ENCODE peak calls at places on chromosomes 12 and 14, in seven cellular contexts. R is type B pancreatic cell, O is tibial artery, Y is colonic mucosa, W is GM12864, H is endothelial cell, X is fibroblast of lung. T is an unnamed sample.

GRCh38 chr12:65430571-65431306 is 152.3 kb downstream of the MSRB3 start:
- DNase-seq in R (no peak), O (no peak), Y (no peak), W (no peak), H (no peak), X (peak; percentile 42), T (no peak)

GRCh38 chr12:66409195-66409871 is 107.0 kb downstream of the HELB start:
- DNase-seq in R (no peak), O (no peak), Y (peak; percentile 33), W (peak; percentile 12), H (peak; percentile 46), X (peak; percentile 81), T (peak; percentile 29)

GRCh38 chr12:53195516-53196420 is 11.3 kb downstream of the ITGB7 start:
- DNase-seq in R (no peak), O (peak; percentile 52), Y (no peak), W (no peak), H (no peak), X (no peak), T (no peak)

GRCh38 chr12:122309564-122310121 is 43.3 kb upstream of the VPS33A start:
- DNase-seq in R (no peak), O (no peak), Y (no peak), W (no peak), H (no peak), X (no peak), T (no peak)

GRCh38 chr14:68147331-68147730 is 327.8 kb downstream of the RAD51B start:
- DNase-seq in R (no peak), O (no peak), Y (no peak), W (no peak), H (no peak), X (peak; percentile 57), T (no peak)

GRCh38 chr14:34937442-34937841 is 45.4 kb upstream of the SRP54 start:
- DNase-seq in R (no peak), O (no peak), Y (no peak), W (no peak), H (no peak), X (no peak), T (no peak)

GRCh38 chr12:123892853-123893252 is 79.8 kb downstream of the CCDC92 start:
- DNase-seq in R (no peak), O (no peak), Y (no peak), W (no peak), H (no peak), X (no peak), T (no peak)

GRCh38 chr12:8036366-8036765 is 3.9 kb downstream of the FOXJ2 start:
- DNase-seq in R (no peak), O (no peak), Y (no peak), W (no peak), H (no peak), X (no peak), T (no peak)

GRCh38 chr12:131137009-131137835 is 183.5 kb downstream of the ADGRD1 start:
- DNase-seq in R (no peak), O (no peak), Y (no peak), W (no peak), H (no peak), X (no peak), T (no peak)

GRCh38 chr14:103031956-103032355 is 25.4 kb downstream of the CDC42BPB start:
- DNase-seq in R (no peak), O (no peak), Y (peak; percentile 55), W (no peak), H (peak; percentile 29), X (no peak), T (no peak)

GRCh38 chr12:72134934-72135333 is 137.2 kb upstream of the TRHDE start:
- DNase-seq in R (no peak), O (no peak), Y (no peak), W (no peak), H (no peak), X (no peak), T (no peak)

GRCh38 chr12:122174155-122174845 is at the start of gene IL31:
- DNase-seq in R (no peak), O (no peak), Y (no peak), W (no peak), H (no peak), X (no peak), T (no peak)

GRCh38 chr12:54191126-54191525 is 2.3 kb upstream of the SMUG1 start:
- DNase-seq in R (no peak), O (no peak), Y (peak; percentile 19), W (no peak), H (no peak), X (no peak), T (no peak)

GRCh38 chr12:102824218-102824835 is 92.7 kb downstream of the PAH start:
- DNase-seq in R (peak; percentile 79), O (no peak), Y (no peak), W (no peak), H (peak; percentile 86), X (no peak), T (peak; percentile 68)

GRCh38 chr12:96171905-96172304 is 22.3 kb upstream of the ELK3 start:
- DNase-seq in R (no peak), O (no peak), Y (no peak), W (no peak), H (no peak), X (no peak), T (no peak)

GRCh38 chr14:100146548-100147091 is 12.8 kb downstream of the DEGS2 start:
- DNase-seq in R (no peak), O (no peak), Y (peak; percentile 60), W (no peak), H (no peak), X (no peak), T (no peak)
- TF ChIP-seq CTCF in R (no peak), O (no peak), Y (no peak), W (no peak), H (no peak), X (peak; percentile 8), T (no peak)

DNA sequence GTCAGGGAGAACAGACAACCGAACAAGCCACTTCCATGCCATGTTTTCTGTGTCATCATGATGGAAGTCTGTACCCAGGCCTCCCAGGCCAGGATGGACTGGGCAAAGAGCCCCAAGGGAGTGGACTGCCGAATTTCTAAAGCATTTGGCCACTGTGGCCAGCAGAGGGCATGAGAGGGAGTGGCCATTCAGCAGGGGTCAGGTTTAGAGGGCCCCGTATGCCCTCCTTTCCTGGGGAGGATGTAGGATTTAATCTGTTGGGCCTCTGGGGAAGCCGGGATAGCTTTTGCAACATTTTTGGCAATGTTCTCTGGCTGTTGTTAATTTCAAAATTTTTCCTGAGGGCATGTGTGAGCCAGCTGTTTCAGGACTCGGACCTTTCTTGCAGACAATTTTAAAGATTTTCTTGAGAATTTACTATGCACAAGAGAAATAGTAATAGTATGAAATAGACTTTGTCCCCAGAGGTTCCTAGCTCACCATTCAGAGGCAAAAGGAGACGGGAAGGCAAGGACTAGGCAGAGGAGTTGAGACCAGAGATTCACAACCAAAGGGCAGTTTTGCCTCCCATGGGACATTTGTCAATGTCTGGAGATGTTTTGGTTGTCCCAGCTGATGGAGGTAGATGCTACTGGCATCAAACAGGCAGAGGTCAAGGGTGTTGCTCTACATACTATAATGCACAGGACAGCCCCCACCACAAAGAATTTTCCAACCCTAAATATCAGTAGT is 18.0 kb downstream of the ACACB start:
- DNase-seq in R (no peak), O (peak; percentile 73), Y (no peak), W (no peak), H (peak; percentile 46), X (peak; percentile 72), T (peak; percentile 14)
- TF ChIP-seq CTCF in R (peak; percentile 70), O (no peak), Y (peak; percentile 32), W (peak; percentile 42), H (peak; percentile 63), X (peak; percentile 70), T (peak; percentile 53)

GRCh38 chr12:100138048-100138907 is 4.4 kb downstream of the BLTP3B start:
- DNase-seq in R (no peak), O (no peak), Y (no peak), W (no peak), H (no peak), X (peak; percentile 28), T (no peak)
- TF ChIP-seq CTCF in R (peak; percentile 38), O (no peak), Y (no peak), W (peak; percentile 60), H (no peak), X (peak; percentile 55), T (no peak)

DNA sequence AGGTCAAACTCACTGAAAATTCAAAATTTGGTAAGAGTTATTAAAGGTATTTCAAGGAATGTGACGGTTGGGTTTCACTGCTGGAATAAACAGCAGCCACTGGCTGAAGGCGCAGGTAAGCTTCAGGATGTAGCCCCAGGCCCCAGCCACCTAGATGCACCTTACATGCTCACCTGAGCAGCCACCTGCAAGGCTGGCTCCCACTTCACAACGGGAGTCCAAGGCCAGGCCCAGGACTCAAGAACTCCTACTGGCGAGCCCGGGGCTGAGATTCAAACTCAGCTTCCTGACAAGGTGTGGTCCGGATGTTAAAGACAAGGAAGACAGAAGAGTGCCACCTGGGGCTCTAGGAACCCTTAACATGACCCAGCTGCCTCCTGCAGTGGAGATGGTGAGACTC is 78.4 kb downstream of the ITPK1 start:
- DNase-seq in R (no peak), O (no peak), Y (no peak), W (no peak), H (no peak), X (no peak), T (no peak)
- TF ChIP-seq CTCF in R (no peak), O (no peak), Y (no peak), W (no peak), H (no peak), X (no peak), T (no peak)

GRCh38 chr14:64952598-64953309 is 10.2 kb upstream of the GPX2 start:
- DNase-seq in R (no peak), O (peak; percentile 17), Y (no peak), W (peak; percentile 18), H (no peak), X (no peak), T (no peak)
- TF ChIP-seq CTCF in R (no peak), O (no peak), Y (no peak), W (peak; percentile 45), H (no peak), X (peak; percentile 2), T (no peak)

T was measured in neural crest cell.